ENCODE peak calls at places on chromosomes 2 and 18, in five cellular contexts. V, Q, T, E and W are unnamed samples.

GRCh38 chr2:11578986-11579774 is 45.3 kb downstream of the GREB1 start:
- DNase-seq in T (no peak), Q (no peak), E (no peak), V (no peak), W (no peak)

GRCh38 chr2:236762628-236763027 is 193.0 kb downstream of the ACKR3 start:
- DNase-seq in T (no peak), V (no peak), E (no peak), Q (no peak), W (no peak)

GRCh38 chr2:69911985-69912563 is 2.8 kb upstream of the MXD1 start:
- DNase-seq in T (no peak), E (no peak), V (no peak), Q (no peak), W (no peak)

GRCh38 chr2:96856776-96857673 is 791 bp downstream of the ANKRD39 start:
- DNase-seq in T (no peak), Q (no peak), V (peak; percentile 45), E (no peak), W (no peak)

GRCh38 chr2:128414946-128415767 is 96.5 kb upstream of the HS6ST1 start:
- DNase-seq in V (no peak), Q (no peak), E (peak; percentile 13), T (no peak), W (no peak)

GRCh38 chr18:21484851-21485636 is 115.5 kb downstream of the ESCO1 start:
- DNase-seq in E (no peak), T (no peak), V (no peak), Q (no peak), W (no peak)

GRCh38 chr18:8375269-8375668 is 234.0 kb upstream of the RAB12 start:
- DNase-seq in V (no peak), T (no peak), E (no peak), Q (no peak), W (no peak)

GRCh38 chr2:88896971-88897370 is 205.5 kb downstream of the RPIA start:
- DNase-seq in V (no peak), Q (no peak), T (no peak), E (no peak), W (no peak)

GRCh38 chr2:120452131-120452530 is 106.2 kb downstream of the INHBB start:
- DNase-seq in T (no peak), Q (no peak), V (no peak), E (no peak), W (no peak)

GRCh38 chr2:238239552-238239871 is 326 bp downstream of the HES6 start:
- DNase-seq in T (no peak), E (no peak), Q (no peak), V (peak; percentile 29), W (no peak)

GRCh38 chr2:132670961-132671781 is 1.2 kb upstream of the LYPD1 start:
- DNase-seq in E (no peak), Q (peak; percentile 16), V (no peak), T (no peak), W (no peak)

GRCh38 chr2:54894467-54894866 is 155.8 kb downstream of the RTN4 start:
- DNase-seq in Q (no peak), V (no peak), E (no peak), T (no peak), W (no peak)

GRCh38 chr18:49893036-49893435 is 79.7 kb upstream of the ACAA2 start:
- DNase-seq in T (no peak), V (no peak), E (no peak), Q (no peak), W (no peak)

GRCh38 chr2:28419003-28419704 is 26.5 kb downstream of the FOSL2 start:
- DNase-seq in E (no peak), V (peak; percentile 4), Q (no peak), T (no peak), W (no peak)

GRCh38 chr2:172704072-172704936 is 31.3 kb upstream of the RAPGEF4 start:
- DNase-seq in Q (no peak), V (no peak), T (no peak), E (no peak), W (no peak)

GRCh38 chr2:217863874-217864273 is 138.9 kb downstream of the TNS1 start:
- DNase-seq in E (no peak), Q (no peak), T (no peak), V (no peak), W (peak; percentile 39)

GRCh38 chr2:15984367-15985255 is 44.3 kb downstream of the MYCN start:
- DNase-seq in E (no peak), Q (no peak), T (no peak), V (no peak), W (peak; percentile 21)

GRCh38 chr2:85717308-85718005 is 23.3 kb downstream of the GNLY start:
- DNase-seq in E (no peak), Q (no peak), T (no peak), V (no peak), W (no peak)

GRCh38 chr2:215423928-215424540 is 11.8 kb downstream of the FN1 start:
- DNase-seq in T (no peak), V (no peak), Q (no peak), E (no peak), W (no peak)

GRCh38 chr2:206968139-206969086 is 29.1 kb downstream of the CPO start:
- DNase-seq in V (no peak), T (no peak), Q (no peak), E (no peak), W (no peak)

GRCh38 chr18:48928787-48929186 is 22.0 kb downstream of the SMAD7 start:
- DNase-seq in Q (no peak), E (peak; percentile 75), T (no peak), V (peak; percentile 86), W (no peak)

GRCh38 chr2:55966431-55967118 is 43.0 kb upstream of the EFEMP1 start:
- DNase-seq in T (no peak), V (peak; percentile 8), E (no peak), Q (peak; percentile 95), W (peak; percentile 8)

GRCh38 chr2:232977438-232977971 is 35.6 kb downstream of the NGEF start:
- DNase-seq in Q (no peak), V (no peak), E (no peak), T (no peak), W (no peak)

GRCh38 chr2:36333350-36334012 is 22.1 kb upstream of the CRIM1 start:
- DNase-seq in V (no peak), E (no peak), T (no peak), Q (no peak), W (no peak)
- TF ChIP-seq CTCF in V (no peak), E (no peak), T (peak; percentile 66), Q (no peak), W (no peak)

DNA sequence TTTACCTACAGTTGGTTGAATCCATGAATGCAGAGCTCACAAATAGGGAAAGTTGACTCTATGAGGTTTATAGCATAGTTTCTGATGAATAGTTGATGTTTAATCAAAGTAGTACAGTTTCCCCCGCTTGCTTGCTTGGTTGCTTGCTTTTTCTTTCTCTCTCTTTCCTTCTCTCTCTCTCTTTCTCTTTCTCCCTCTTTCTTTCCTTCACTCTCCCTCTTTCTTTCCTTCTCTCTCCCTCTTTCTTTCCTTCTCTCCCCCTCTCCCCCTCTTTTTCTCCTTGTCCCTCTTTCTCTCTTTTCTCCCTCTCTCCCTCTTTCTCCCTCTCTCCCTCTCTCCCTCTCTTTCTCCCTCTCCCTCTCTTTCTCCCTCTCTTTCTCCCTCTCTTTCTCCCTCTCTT is 999.9 kb upstream of the CELF4 start:
- DNase-seq in E (no peak), V (no peak), T (no peak), Q (no peak), W (no peak)
- H3K4me3 ChIP-seq in E (no peak overlapping the region), V (no peak overlapping the region), T (no peak overlapping the region), Q (no peak overlapping the region), W (no peak overlapping the region)

DNA sequence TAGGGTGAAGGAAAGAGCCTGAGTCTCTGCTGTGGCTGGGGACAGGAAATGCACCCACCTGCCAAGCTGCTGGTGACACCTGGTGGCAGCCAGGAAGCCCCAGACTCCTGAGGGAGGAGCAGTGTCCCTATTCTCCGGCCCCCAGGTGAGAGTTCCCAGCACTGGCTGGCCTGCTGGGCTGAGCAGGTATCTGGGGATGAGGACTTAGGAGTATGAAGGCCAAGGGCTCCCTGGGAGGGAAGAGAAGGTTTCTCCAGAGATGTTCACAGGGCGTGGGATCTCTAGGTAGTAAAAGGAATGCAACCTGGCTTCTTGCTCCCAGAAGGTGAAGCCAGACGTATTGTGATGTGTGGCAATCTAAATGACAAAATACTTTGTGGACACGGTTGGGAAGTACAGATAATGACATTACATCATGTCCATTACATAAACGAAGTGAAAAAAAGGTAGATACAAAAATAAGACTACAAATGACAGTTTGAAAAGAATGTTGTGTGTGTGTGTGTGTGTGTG is 75.8 kb upstream of the SLC1A4 start:
- DNase-seq in E (peak; percentile 35), V (peak; percentile 52), Q (no peak), T (no peak), W (no peak)
- TF ChIP-seq CTCF in E (no peak), V (peak; percentile 54), Q (no peak), T (peak; percentile 57), W (no peak)

DNA sequence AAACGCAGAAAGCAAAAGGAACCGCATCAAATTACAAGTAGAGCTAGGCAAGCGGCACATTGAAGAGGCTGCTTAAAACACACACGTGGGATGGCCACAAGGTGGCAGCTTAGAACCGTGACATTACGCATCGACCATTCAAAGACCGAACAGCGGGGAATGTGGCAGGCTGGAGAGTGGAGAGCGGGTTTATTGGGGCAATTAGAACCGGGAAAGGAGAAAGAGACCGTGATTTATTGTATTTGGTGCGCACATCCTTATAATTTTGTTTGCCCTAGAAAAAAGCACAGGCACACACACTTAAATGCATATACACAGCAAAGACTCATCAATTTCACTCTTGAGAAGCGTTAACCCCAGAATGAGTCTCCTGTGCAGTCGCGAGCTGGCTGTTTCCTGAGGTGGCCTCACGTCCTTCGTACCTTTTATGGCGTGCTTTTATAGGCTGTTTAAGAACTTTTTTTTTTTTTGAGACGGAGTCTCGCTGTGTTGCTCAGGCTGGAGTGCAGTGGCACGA is 31.7 kb upstream of the MEP1B start:
- DNase-seq in V (peak; percentile 87), E (peak; percentile 83), Q (peak; percentile 79), T (peak; percentile 57), W (peak; percentile 62)
- H3K4me3 ChIP-seq in V (no peak overlapping the region), E (peak overlapping the region; percentile 31), Q (no peak overlapping the region), T (peak overlapping the region; percentile 43), W (peak overlapping the region; percentile 42)

GRCh38 chr2:141554810-141555209 is 576.0 kb downstream of the LRP1B start:
- DNase-seq in Q (no peak), V (no peak), T (peak; percentile 54), E (no peak), W (no peak)
- TF ChIP-seq CTCF in Q (peak; percentile 28), V (no peak), T (peak; percentile 72), E (no peak), W (no peak)

GRCh38 chr2:227153766-227154486 is 10.1 kb downstream of the COL4A4 start:
- DNase-seq in Q (no peak), E (peak; percentile 32), V (peak; percentile 13), T (no peak), W (no peak)

GRCh38 chr2:227153307-227153706 is 10.7 kb downstream of the COL4A4 start:
- DNase-seq in V (no peak), E (no peak), T (no peak), Q (peak; percentile 41), W (no peak)

GRCh38 chr2:227150222-227150936 is 13.6 kb downstream of the COL4A4 start:
- DNase-seq in T (no peak), Q (no peak), V (no peak), E (no peak), W (no peak)

GRCh38 chr2:227154976-227155375 is 9.0 kb downstream of the COL4A4 start:
- DNase-seq in E (no peak), V (no peak), Q (peak; percentile 25), T (no peak), W (no peak)

GRCh38 chr2:227152093-227152766 is 11.8 kb downstream of the COL4A4 start:
- DNase-seq in T (no peak), Q (no peak), V (no peak), E (no peak), W (no peak)
- H3K4me3 ChIP-seq in T (no peak overlapping the region), Q (no peak overlapping the region), V (no peak overlapping the region), E (no peak overlapping the region), W (no peak overlapping the region)

GRCh38 chr2:51410351-51410750 is 378.4 kb upstream of the NRXN1 start:
- DNase-seq in Q (no peak), V (no peak), E (no peak), T (no peak), W (no peak)
- TF ChIP-seq CTCF in Q (no peak), V (no peak), E (no peak), T (no peak), W (no peak)